ENCODE peak calls at places on chromosome 19, in ten cellular contexts. One of them, this sample, is unnamed. For H3K4me1, the result is how much of the 10 kb centered on the place peaks cover.

GRCh38 chr19:56864443-56865125 is 24.1 kb upstream of the PEG3 start:
- DNase-seq in A549: no peak
- DNase-seq in GM12878: no peak
- DNase-seq in heart left ventricle: no peak
- DNase-seq in CD8-positive, alpha-beta T cell: no peak
- DNase-seq in cardiac muscle cell: no peak
- DNase-seq in ovary: no peak
- DNase-seq in ascending aorta: no peak
- DNase-seq in body of pancreas: no peak
- DNase-seq in adipocyte: no peak
- DNase-seq in this sample: no peak

GRCh38 chr19:6802336-6803035 is 30.0 kb downstream of the VAV1 start:
- DNase-seq in A549: peak
- DNase-seq in GM12878: peak
- DNase-seq in heart left ventricle: peak
- DNase-seq in CD8-positive, alpha-beta T cell: peak
- DNase-seq in cardiac muscle cell: peak
- DNase-seq in ovary: no peak
- DNase-seq in ascending aorta: peak
- DNase-seq in body of pancreas: peak
- DNase-seq in adipocyte: no peak
- DNase-seq in this sample: peak

GRCh38 chr19:21022996-21023395 is 2.5 kb downstream of the ZNF430 start:
- DNase-seq in A549: no peak
- DNase-seq in GM12878: no peak
- DNase-seq in heart left ventricle: no peak
- DNase-seq in CD8-positive, alpha-beta T cell: peak
- DNase-seq in cardiac muscle cell: peak
- DNase-seq in ovary: no peak
- DNase-seq in ascending aorta: no peak
- DNase-seq in body of pancreas: no peak
- DNase-seq in adipocyte: peak
- DNase-seq in this sample: no peak

GRCh38 chr19:7869453-7869909 is 4.7 kb downstream of the PRR36 start:
- DNase-seq in A549: no peak
- DNase-seq in GM12878: no peak
- DNase-seq in heart left ventricle: peak
- DNase-seq in CD8-positive, alpha-beta T cell: peak
- DNase-seq in cardiac muscle cell: peak
- DNase-seq in ovary: peak
- DNase-seq in ascending aorta: no peak
- DNase-seq in body of pancreas: peak
- DNase-seq in adipocyte: peak
- DNase-seq in this sample: peak

GRCh38 chr19:49427339-49427738 is 2.2 kb downstream of the GFY start:
- DNase-seq in A549: no peak
- DNase-seq in GM12878: no peak
- DNase-seq in heart left ventricle: no peak
- DNase-seq in CD8-positive, alpha-beta T cell: no peak
- DNase-seq in cardiac muscle cell: no peak
- DNase-seq in ovary: no peak
- DNase-seq in ascending aorta: no peak
- DNase-seq in body of pancreas: no peak
- DNase-seq in adipocyte: no peak
- DNase-seq in this sample: no peak

GRCh38 chr19:42242071-42242511 is 311 bp downstream of the GSK3A start:
- DNase-seq in A549: no peak
- DNase-seq in GM12878: no peak
- DNase-seq in heart left ventricle: no peak
- DNase-seq in CD8-positive, alpha-beta T cell: peak
- DNase-seq in cardiac muscle cell: peak
- DNase-seq in ovary: no peak
- DNase-seq in ascending aorta: no peak
- DNase-seq in body of pancreas: no peak
- DNase-seq in adipocyte: peak
- DNase-seq in this sample: no peak

GRCh38 chr19:29247912-29248311 is 35.0 kb upstream of the UQCRFS1 start:
- DNase-seq in A549: no peak
- DNase-seq in GM12878: no peak
- DNase-seq in heart left ventricle: no peak
- DNase-seq in CD8-positive, alpha-beta T cell: no peak
- DNase-seq in cardiac muscle cell: no peak
- DNase-seq in ovary: no peak
- DNase-seq in ascending aorta: no peak
- DNase-seq in body of pancreas: no peak
- DNase-seq in adipocyte: peak
- DNase-seq in this sample: no peak

GRCh38 chr19:21841081-21841783 is 5.2 kb upstream of the ZNF43 start:
- DNase-seq in A549: no peak
- DNase-seq in GM12878: no peak
- DNase-seq in heart left ventricle: no peak
- DNase-seq in CD8-positive, alpha-beta T cell: no peak
- DNase-seq in cardiac muscle cell: no peak
- DNase-seq in ovary: no peak
- DNase-seq in ascending aorta: no peak
- DNase-seq in body of pancreas: no peak
- DNase-seq in adipocyte: no peak
- DNase-seq in this sample: no peak

GRCh38 chr19:50435627-50436026 is 2.9 kb downstream of the MYBPC2 start:
- DNase-seq in A549: no peak
- DNase-seq in GM12878: no peak
- DNase-seq in heart left ventricle: no peak
- DNase-seq in CD8-positive, alpha-beta T cell: no peak
- DNase-seq in cardiac muscle cell: no peak
- DNase-seq in ovary: no peak
- DNase-seq in ascending aorta: no peak
- DNase-seq in body of pancreas: no peak
- DNase-seq in adipocyte: no peak
- DNase-seq in this sample: no peak

GRCh38 chr19:1469200-1469935 is 9.6 kb downstream of the C19orf25 start:
- DNase-seq in A549: no peak
- DNase-seq in GM12878: no peak
- DNase-seq in heart left ventricle: no peak
- DNase-seq in CD8-positive, alpha-beta T cell: no peak
- DNase-seq in cardiac muscle cell: no peak
- DNase-seq in ovary: no peak
- DNase-seq in ascending aorta: no peak
- DNase-seq in body of pancreas: no peak
- DNase-seq in adipocyte: no peak
- DNase-seq in this sample: no peak

GRCh38 chr19:55632463-55632834 is 8.1 kb upstream of the ZNF784 start:
- DNase-seq in A549: peak
- DNase-seq in GM12878: peak
- DNase-seq in heart left ventricle: peak
- DNase-seq in CD8-positive, alpha-beta T cell: peak
- DNase-seq in cardiac muscle cell: peak
- DNase-seq in ovary: peak
- DNase-seq in ascending aorta: peak
- DNase-seq in body of pancreas: peak
- DNase-seq in adipocyte: peak
- DNase-seq in this sample: peak

DNA sequence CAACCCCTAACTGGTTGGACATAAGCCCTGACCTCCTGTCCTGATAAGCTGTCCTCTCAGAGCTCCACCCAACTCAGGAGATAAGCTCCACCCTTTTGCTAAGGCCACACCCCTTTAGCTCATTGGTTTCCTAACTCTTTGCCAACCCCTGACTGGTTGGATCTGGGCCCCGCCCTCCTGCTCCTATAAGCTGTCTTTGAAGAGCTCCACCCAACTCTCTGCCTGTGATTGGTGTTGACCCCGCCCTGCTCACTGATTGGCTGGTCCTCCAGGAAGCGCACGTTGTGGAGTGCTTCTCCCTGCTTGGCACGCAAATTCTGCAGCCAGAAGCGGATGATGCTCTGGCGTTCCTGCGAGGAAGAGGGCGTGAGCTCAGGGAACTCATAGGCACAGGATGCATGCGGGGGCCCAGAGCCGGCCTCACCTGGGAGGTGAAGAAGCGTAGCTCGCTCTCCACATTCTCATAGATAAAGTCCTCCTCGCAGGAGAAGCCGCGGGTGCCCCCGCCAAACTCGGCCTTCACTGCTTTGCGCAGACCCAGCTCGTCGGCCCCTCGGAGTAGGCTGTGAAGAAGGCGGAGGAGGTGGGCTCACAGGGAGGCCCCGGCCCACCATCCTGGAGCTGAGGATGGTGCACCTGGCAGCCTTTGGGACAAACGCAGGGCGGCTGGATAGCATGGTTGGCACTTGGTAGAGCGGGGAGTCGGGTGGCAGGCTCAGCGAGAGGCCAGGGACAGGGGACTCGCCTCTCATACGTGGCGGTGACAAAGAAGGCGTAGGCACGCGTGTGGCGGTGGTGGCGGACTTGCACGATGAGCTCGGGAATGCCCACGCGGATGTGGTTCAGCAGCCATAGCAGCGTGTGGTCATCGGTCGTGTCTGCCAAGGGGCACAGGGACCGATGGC is 1.7 kb downstream of the ANO8 start:
- DNase-seq in A549: peak
- DNase-seq in GM12878: peak
- DNase-seq in heart left ventricle: no peak
- DNase-seq in CD8-positive, alpha-beta T cell: no peak
- DNase-seq in cardiac muscle cell: peak
- DNase-seq in ovary: no peak
- DNase-seq in ascending aorta: no peak
- DNase-seq in body of pancreas: peak
- DNase-seq in adipocyte: peak
- DNase-seq in this sample: no peak
- H3K4me3 ChIP-seq in A549: no peak
- H3K4me3 ChIP-seq in GM12878: no peak
- H3K4me3 ChIP-seq in heart left ventricle: no peak
- H3K4me3 ChIP-seq in CD8-positive, alpha-beta T cell: no peak
- H3K4me3 ChIP-seq in cardiac muscle cell: no peak
- H3K4me3 ChIP-seq in ovary: no peak
- H3K4me3 ChIP-seq in ascending aorta: no peak
- H3K4me3 ChIP-seq in body of pancreas: no peak
- H3K4me3 ChIP-seq in adipocyte: no peak
- H3K4me3 ChIP-seq in this sample: no peak

GRCh38 chr19:13087295-13087694 is 15.4 kb downstream of the LYL1 start:
- DNase-seq in A549: no peak
- DNase-seq in GM12878: no peak
- DNase-seq in heart left ventricle: no peak
- DNase-seq in CD8-positive, alpha-beta T cell: no peak
- DNase-seq in cardiac muscle cell: no peak
- DNase-seq in ovary: peak
- DNase-seq in ascending aorta: peak
- DNase-seq in body of pancreas: no peak
- DNase-seq in adipocyte: no peak
- DNase-seq in this sample: no peak

GRCh38 chr19:13089857-13090507 is 12.7 kb downstream of the LYL1 start:
- DNase-seq in A549: no peak
- DNase-seq in GM12878: no peak
- DNase-seq in heart left ventricle: no peak
- DNase-seq in CD8-positive, alpha-beta T cell: no peak
- DNase-seq in cardiac muscle cell: no peak
- DNase-seq in ovary: peak
- DNase-seq in ascending aorta: peak
- DNase-seq in body of pancreas: no peak
- DNase-seq in adipocyte: no peak
- DNase-seq in this sample: no peak

GRCh38 chr19:13089139-13089856 is 13.4 kb downstream of the LYL1 start:
- DNase-seq in A549: peak
- DNase-seq in GM12878: no peak
- DNase-seq in heart left ventricle: no peak
- DNase-seq in CD8-positive, alpha-beta T cell: no peak
- DNase-seq in cardiac muscle cell: no peak
- DNase-seq in ovary: peak
- DNase-seq in ascending aorta: peak
- DNase-seq in body of pancreas: no peak
- DNase-seq in adipocyte: no peak
- DNase-seq in this sample: no peak

GRCh38 chr19:13086341-13086740 is 16.3 kb downstream of the LYL1 start:
- DNase-seq in A549: no peak
- DNase-seq in GM12878: no peak
- DNase-seq in heart left ventricle: no peak
- DNase-seq in CD8-positive, alpha-beta T cell: no peak
- DNase-seq in cardiac muscle cell: no peak
- DNase-seq in ovary: no peak
- DNase-seq in ascending aorta: peak
- DNase-seq in body of pancreas: no peak
- DNase-seq in adipocyte: no peak
- DNase-seq in this sample: no peak

GRCh38 chr19:13087795-13088537 is 14.7 kb downstream of the LYL1 start:
- DNase-seq in A549: no peak
- DNase-seq in GM12878: no peak
- DNase-seq in heart left ventricle: no peak
- DNase-seq in CD8-positive, alpha-beta T cell: no peak
- DNase-seq in cardiac muscle cell: no peak
- DNase-seq in ovary: peak
- DNase-seq in ascending aorta: peak
- DNase-seq in body of pancreas: no peak
- DNase-seq in adipocyte: no peak
- DNase-seq in this sample: no peak
- H3K4me1 ChIP-seq in A549: under half
- H3K4me1 ChIP-seq in GM12878: under half
- H3K4me1 ChIP-seq in heart left ventricle: under half
- H3K4me1 ChIP-seq in CD8-positive, alpha-beta T cell: under half
- H3K4me1 ChIP-seq in cardiac muscle cell: under half
- H3K4me1 ChIP-seq in ovary: under half
- H3K4me1 ChIP-seq in ascending aorta: under half
- H3K4me1 ChIP-seq in body of pancreas: under half
- H3K4me1 ChIP-seq in adipocyte: under half
- H3K4me1 ChIP-seq in this sample: under half

DNA sequence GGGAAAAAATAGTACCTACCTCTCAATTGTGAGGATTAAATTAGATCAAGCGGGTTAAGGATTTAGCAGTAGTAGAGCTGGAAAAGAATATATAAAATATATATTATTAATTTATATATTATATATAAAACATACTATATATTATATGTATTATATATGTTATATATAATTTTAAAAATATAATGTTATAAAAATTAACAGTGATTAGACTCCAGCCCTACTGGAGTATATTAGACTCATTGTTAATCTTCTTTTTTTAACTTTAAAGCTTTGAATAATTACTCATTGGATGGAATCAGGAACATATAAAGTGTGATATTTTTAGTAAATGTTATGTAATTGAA is 380 bp upstream of the MRPL54 start:
- DNase-seq in A549: no peak
- DNase-seq in GM12878: no peak
- DNase-seq in heart left ventricle: no peak
- DNase-seq in CD8-positive, alpha-beta T cell: no peak
- DNase-seq in cardiac muscle cell: no peak
- DNase-seq in ovary: no peak
- DNase-seq in ascending aorta: no peak
- DNase-seq in body of pancreas: no peak
- DNase-seq in adipocyte: no peak
- DNase-seq in this sample: no peak
- H3K4me3 ChIP-seq in A549: peak
- H3K4me3 ChIP-seq in GM12878: no peak
- H3K4me3 ChIP-seq in heart left ventricle: no peak
- H3K4me3 ChIP-seq in CD8-positive, alpha-beta T cell: peak
- H3K4me3 ChIP-seq in cardiac muscle cell: peak
- H3K4me3 ChIP-seq in ovary: no peak
- H3K4me3 ChIP-seq in ascending aorta: peak
- H3K4me3 ChIP-seq in body of pancreas: no peak
- H3K4me3 ChIP-seq in adipocyte: peak
- H3K4me3 ChIP-seq in this sample: no peak

DNA sequence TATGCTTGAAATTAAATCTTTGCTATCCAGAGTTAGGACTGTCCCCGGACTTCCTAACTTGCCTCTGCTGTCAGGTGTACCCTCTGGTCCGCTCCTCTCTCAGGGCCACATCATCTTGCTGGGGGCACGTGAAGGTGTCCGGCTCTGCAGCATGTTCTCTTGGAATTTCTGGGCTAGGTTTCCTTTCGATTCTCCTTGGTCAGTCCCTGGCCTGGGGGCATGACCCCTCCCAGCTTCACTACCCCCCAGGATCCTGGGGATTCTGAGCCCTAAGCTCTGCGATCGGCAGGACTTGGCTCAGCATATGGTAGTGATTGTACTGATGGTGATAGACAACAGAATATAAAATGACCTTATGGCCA is 5.1 kb upstream of the GPI start:
- DNase-seq in A549: no peak
- DNase-seq in GM12878: no peak
- DNase-seq in heart left ventricle: no peak
- DNase-seq in CD8-positive, alpha-beta T cell: no peak
- DNase-seq in cardiac muscle cell: no peak
- DNase-seq in ovary: peak
- DNase-seq in ascending aorta: no peak
- DNase-seq in body of pancreas: no peak
- DNase-seq in adipocyte: no peak
- DNase-seq in this sample: no peak
- H3K4me1 ChIP-seq in A549: under half
- H3K4me1 ChIP-seq in GM12878: under half
- H3K4me1 ChIP-seq in heart left ventricle: under half
- H3K4me1 ChIP-seq in CD8-positive, alpha-beta T cell: under half
- H3K4me1 ChIP-seq in cardiac muscle cell: under half
- H3K4me1 ChIP-seq in ovary: under half
- H3K4me1 ChIP-seq in ascending aorta: under half
- H3K4me1 ChIP-seq in body of pancreas: under half
- H3K4me1 ChIP-seq in adipocyte: under half
- H3K4me1 ChIP-seq in this sample: under half